ENCODE peak calls at places on chromosomes 13 and 19, in five cellular contexts. U, N, L, R and K are unnamed samples.
A peak's percentile ranks its signal among the peaks of the same experiment; 100 is the strongest.

GRCh38 chr19:41219924-41220567 is 1.0 kb downstream of the AXL start:
- DNase-seq in N (no peak), U (peak; percentile 86), R (peak; percentile 50), L (peak; percentile 83), K (peak; percentile 79)

GRCh38 chr13:31073859-31074718 is 87.6 kb downstream of the HSPH1 start:
- DNase-seq in L (no peak), N (no peak), U (peak; percentile 10), R (no peak), K (no peak)

GRCh38 chr13:113837554-113838355 is 26.1 kb downstream of the GAS6 start:
- DNase-seq in R (peak; percentile 96), L (peak; percentile 98), N (no peak), U (peak; percentile 98), K (peak; percentile 99)

GRCh38 chr13:98190889-98191444 is 13.9 kb upstream of the RNF113B start:
- DNase-seq in L (no peak), R (no peak), U (no peak), N (no peak), K (no peak)

GRCh38 chr19:21838646-21839045 is 2.7 kb upstream of the ZNF43 start:
- DNase-seq in L (no peak), N (no peak), R (no peak), U (no peak), K (no peak)

GRCh38 chr19:33773704-33774624 is 22.7 kb upstream of the KCTD15 start:
- DNase-seq in N (no peak), L (no peak), U (no peak), R (no peak), K (no peak)

GRCh38 chr13:58597552-58597951 is 966.0 kb downstream of the PCDH17 start:
- DNase-seq in N (no peak), R (no peak), L (no peak), U (no peak), K (no peak)

GRCh38 chr13:76969488-76970365 is 21.4 kb downstream of the ACOD1 start:
- DNase-seq in U (peak; percentile 14), L (no peak), N (no peak), R (no peak), K (no peak)

GRCh38 chr13:53136554-53136953 is 107.9 kb downstream of the OLFM4 start:
- DNase-seq in L (no peak), R (no peak), U (no peak), N (no peak), K (no peak)

GRCh38 chr19:35731779-35732405 is 10.4 kb downstream of the IGFLR1 start:
- DNase-seq in U (no peak), N (no peak), R (no peak), L (no peak), K (no peak)

GRCh38 chr19:10037367-10037766 is 24.1 kb downstream of the RDH8 start:
- DNase-seq in L (no peak), N (no peak), R (no peak), U (no peak), K (no peak)

GRCh38 chr19:38944981-38945506 is 14.3 kb downstream of the MRPS12 start:
- DNase-seq in R (no peak), L (no peak), N (no peak), U (no peak), K (no peak)

GRCh38 chr13:108086678-108087077 is 128.7 kb downstream of the LIG4 start:
- DNase-seq in R (no peak), L (no peak), U (no peak), N (no peak), K (no peak)

GRCh38 chr19:39400997-39401548 is 5.6 kb upstream of the ZFP36 start:
- DNase-seq in R (no peak), N (no peak), L (no peak), U (no peak), K (no peak)

GRCh38 chr19:13150919-13151604 is 851 bp downstream of the IER2 start:
- DNase-seq in N (no peak), U (peak; percentile 22), L (no peak), R (peak; percentile 47), K (no peak)

GRCh38 chr19:8461376-8461775 is 16.6 kb downstream of the HNRNPM start:
- DNase-seq in U (no peak), N (no peak), R (no peak), L (no peak), K (no peak)

GRCh38 chr19:6802336-6803035 is 30.0 kb downstream of the VAV1 start:
- DNase-seq in N (peak; percentile 75), L (peak; percentile 67), U (peak; percentile 33), R (peak; percentile 30), K (peak; percentile 27)

GRCh38 chr13:109684836-109685602 is 101.4 kb downstream of the IRS2 start:
- DNase-seq in U (no peak), R (peak; percentile 30), N (no peak), L (no peak), K (no peak)

GRCh38 chr19:17346109-17346671 is 8.8 kb downstream of the GTPBP3 start:
- DNase-seq in U (peak; percentile 57), R (peak; percentile 79), L (peak; percentile 83), N (peak; percentile 67), K (peak; percentile 85)

GRCh38 chr19:7554990-7555864 is 19.7 kb downstream of the PNPLA6 start:
- DNase-seq in L (no peak), U (no peak), R (no peak), N (no peak), K (peak; percentile 53)

GRCh38 chr13:54379461-54379860 is 1350.8 kb downstream of the OLFM4 start:
- DNase-seq in R (no peak), N (no peak), L (no peak), U (no peak), K (no peak)

GRCh38 chr19:21947775-21948174 is 63.0 kb downstream of the ZNF208 start:
- DNase-seq in R (no peak), U (peak; percentile 0), N (no peak), L (no peak), K (no peak)

GRCh38 chr19:54674021-54674617 is 11.3 kb downstream of the LILRB4 start:
- DNase-seq in U (peak; percentile 18), N (no peak), L (no peak), R (no peak), K (no peak)

GRCh38 chr19:18073197-18073596 is 13.5 kb downstream of the IL12RB1 start:
- DNase-seq in U (no peak), N (no peak), L (no peak), R (no peak), K (no peak)

GRCh38 chr19:9073806-9074205 is 13.1 kb upstream of the OR1M1 start:
- DNase-seq in R (no peak), U (no peak), N (no peak), L (no peak), K (no peak)

GRCh38 chr13:45331981-45332830 is 8.8 kb downstream of the TPT1 start:
- DNase-seq in U (peak; percentile 83), L (no peak), R (no peak), N (no peak), K (no peak)

GRCh38 chr19:2055871-2056809 is 5.1 kb upstream of the MKNK2 start:
- DNase-seq in R (peak; percentile 71), L (peak; percentile 92), N (no peak), U (peak; percentile 78), K (peak; percentile 64)

GRCh38 chr13:66405908-66406802 is 824.0 kb downstream of the PCDH9 start:
- DNase-seq in N (no peak), L (no peak), U (peak; percentile 70), R (no peak), K (no peak)

GRCh38 chr13:40377783-40378182 is 288.7 kb downstream of the FOXO1 start:
- DNase-seq in R (no peak), L (no peak), U (peak; percentile 30), N (no peak), K (no peak)

GRCh38 chr19:42199440-42200115 is 17.9 kb downstream of the DEDD2 start:
- DNase-seq in U (no peak), N (no peak), L (peak; percentile 76), R (peak; percentile 35), K (peak; percentile 43)

GRCh38 chr13:27975579-27976361 is 6.7 kb upstream of the CDX2 start:
- DNase-seq in L (no peak), N (no peak), R (no peak), U (no peak), K (no peak)

GRCh38 chr19:36849701-36850645 is 703 bp upstream of the ZNF345 start:
- DNase-seq in N (peak; percentile 80), U (peak; percentile 93), L (peak; percentile 95), R (peak; percentile 91), K (peak; percentile 92)

GRCh38 chr13:83867708-83868107 is 14.6 kb downstream of the SLITRK1 start:
- DNase-seq in U (no peak), N (no peak), R (no peak), L (no peak), K (no peak)

GRCh38 chr13:33152389-33152788 is 133.2 kb downstream of the STARD13 start:
- DNase-seq in N (no peak), U (no peak), R (no peak), L (no peak), K (no peak)

GRCh38 chr19:2542341-2543069 is 66.6 kb downstream of the GADD45B start:
- DNase-seq in L (no peak), R (peak; percentile 20), N (no peak), U (no peak), K (no peak)

GRCh38 chr13:49220035-49220855 is at the start of gene MLNR:
- DNase-seq in L (no peak), R (no peak), U (no peak), N (peak; percentile 17), K (peak; percentile 58)

GRCh38 chr19:30441011-30441410 is 68.8 kb downstream of the ZNF536 start:
- DNase-seq in N (no peak), U (no peak), L (no peak), R (no peak), K (no peak)

GRCh38 chr13:110421061-110421460 is 114.0 kb downstream of the COL4A2 start:
- DNase-seq in N (no peak), R (no peak), U (no peak), L (no peak), K (no peak)

GRCh38 chr19:16018801-16019551 is 57.3 kb upstream of the TPM4 start:
- DNase-seq in L (no peak), N (no peak), R (no peak), U (no peak), K (no peak)